ENCODE peak calls at places on chromosomes 1 and 21, in eight cellular contexts. One of them, this sample, is unnamed. For H3K4me1, the result is how much of the 10 kb centered on the place peaks cover.

GRCh38 chr1:180153032-180153431 is 1.6 kb upstream of the QSOX1 start:
- DNase-seq in uterus: no peak
- DNase-seq in adrenal gland: no peak
- DNase-seq in Peyer's patch: no peak
- DNase-seq in stomach: no peak
- DNase-seq in endothelial cell of umbilical vein: no peak
- DNase-seq in IMR-90: no peak
- DNase-seq in A549: no peak
- DNase-seq in this sample: no peak

GRCh38 chr1:112464501-112464900 is 44.3 kb upstream of the WNT2B start:
- DNase-seq in stomach: no peak
- DNase-seq in uterus: no peak
- DNase-seq in A549: no peak
- DNase-seq in IMR-90: no peak
- DNase-seq in endothelial cell of umbilical vein: peak
- DNase-seq in adrenal gland: no peak
- DNase-seq in Peyer's patch: no peak
- DNase-seq in this sample: no peak

GRCh38 chr1:248585266-248585665 is 10.7 kb upstream of the OR2T34 start:
- DNase-seq in endothelial cell of umbilical vein: no peak
- DNase-seq in A549: no peak
- DNase-seq in Peyer's patch: no peak
- DNase-seq in adrenal gland: no peak
- DNase-seq in uterus: no peak
- DNase-seq in stomach: no peak
- DNase-seq in IMR-90: no peak
- DNase-seq in this sample: no peak

GRCh38 chr1:218664385-218665170 is 319.4 kb downstream of the TGFB2 start:
- DNase-seq in A549: peak
- DNase-seq in IMR-90: peak
- DNase-seq in uterus: no peak
- DNase-seq in stomach: no peak
- DNase-seq in endothelial cell of umbilical vein: peak
- DNase-seq in Peyer's patch: no peak
- DNase-seq in adrenal gland: no peak
- DNase-seq in this sample: no peak

GRCh38 chr21:14741237-14741636 is 195.1 kb upstream of the SAMSN1 start:
- DNase-seq in stomach: no peak
- DNase-seq in uterus: no peak
- DNase-seq in endothelial cell of umbilical vein: no peak
- DNase-seq in A549: no peak
- DNase-seq in adrenal gland: no peak
- DNase-seq in Peyer's patch: no peak
- DNase-seq in IMR-90: no peak
- DNase-seq in this sample: peak

GRCh38 chr1:87318806-87319205 is 9.9 kb upstream of the LMO4 start:
- DNase-seq in stomach: no peak
- DNase-seq in endothelial cell of umbilical vein: no peak
- DNase-seq in uterus: no peak
- DNase-seq in A549: no peak
- DNase-seq in Peyer's patch: no peak
- DNase-seq in IMR-90: no peak
- DNase-seq in adrenal gland: no peak
- DNase-seq in this sample: no peak

GRCh38 chr1:81803423-81804103 is 2.8 kb downstream of the ADGRL2 start:
- DNase-seq in Peyer's patch: no peak
- DNase-seq in endothelial cell of umbilical vein: peak
- DNase-seq in stomach: no peak
- DNase-seq in adrenal gland: no peak
- DNase-seq in uterus: no peak
- DNase-seq in A549: peak
- DNase-seq in IMR-90: peak
- DNase-seq in this sample: peak

GRCh38 chr1:89512996-89513395 is 11.6 kb upstream of the LRRC8B start:
- DNase-seq in uterus: no peak
- DNase-seq in adrenal gland: no peak
- DNase-seq in IMR-90: no peak
- DNase-seq in stomach: no peak
- DNase-seq in Peyer's patch: no peak
- DNase-seq in endothelial cell of umbilical vein: no peak
- DNase-seq in A549: no peak
- DNase-seq in this sample: no peak

GRCh38 chr1:245110406-245110805 is 44.4 kb upstream of the KIF26B start:
- DNase-seq in endothelial cell of umbilical vein: no peak
- DNase-seq in Peyer's patch: no peak
- DNase-seq in stomach: no peak
- DNase-seq in adrenal gland: no peak
- DNase-seq in uterus: no peak
- DNase-seq in A549: no peak
- DNase-seq in IMR-90: no peak
- DNase-seq in this sample: no peak

GRCh38 chr1:245108909-245109308 is 45.9 kb upstream of the KIF26B start:
- DNase-seq in stomach: no peak
- DNase-seq in Peyer's patch: no peak
- DNase-seq in A549: no peak
- DNase-seq in IMR-90: no peak
- DNase-seq in uterus: no peak
- DNase-seq in endothelial cell of umbilical vein: no peak
- DNase-seq in adrenal gland: no peak
- DNase-seq in this sample: no peak

GRCh38 chr1:245108251-245108650 is 46.5 kb upstream of the KIF26B start:
- DNase-seq in A549: no peak
- DNase-seq in Peyer's patch: no peak
- DNase-seq in endothelial cell of umbilical vein: no peak
- DNase-seq in uterus: no peak
- DNase-seq in stomach: no peak
- DNase-seq in adrenal gland: no peak
- DNase-seq in IMR-90: no peak
- DNase-seq in this sample: no peak

GRCh38 chr1:245105815-245106410 is 48.9 kb upstream of the KIF26B start:
- DNase-seq in uterus: no peak
- DNase-seq in endothelial cell of umbilical vein: no peak
- DNase-seq in A549: no peak
- DNase-seq in Peyer's patch: no peak
- DNase-seq in adrenal gland: no peak
- DNase-seq in IMR-90: peak
- DNase-seq in stomach: no peak
- DNase-seq in this sample: no peak

GRCh38 chr1:245107776-245108114 is 47.0 kb upstream of the KIF26B start:
- DNase-seq in stomach: no peak
- DNase-seq in Peyer's patch: no peak
- DNase-seq in endothelial cell of umbilical vein: no peak
- DNase-seq in uterus: no peak
- DNase-seq in IMR-90: no peak
- DNase-seq in adrenal gland: no peak
- DNase-seq in A549: no peak
- DNase-seq in this sample: no peak
- H3K4me3 ChIP-seq in stomach: no peak
- H3K4me3 ChIP-seq in Peyer's patch: no peak
- H3K4me3 ChIP-seq in endothelial cell of umbilical vein: no peak
- H3K4me3 ChIP-seq in uterus: no peak
- H3K4me3 ChIP-seq in IMR-90: no peak
- H3K4me3 ChIP-seq in adrenal gland: no peak
- H3K4me3 ChIP-seq in A549: no peak
- H3K4me3 ChIP-seq in this sample: no peak

DNA sequence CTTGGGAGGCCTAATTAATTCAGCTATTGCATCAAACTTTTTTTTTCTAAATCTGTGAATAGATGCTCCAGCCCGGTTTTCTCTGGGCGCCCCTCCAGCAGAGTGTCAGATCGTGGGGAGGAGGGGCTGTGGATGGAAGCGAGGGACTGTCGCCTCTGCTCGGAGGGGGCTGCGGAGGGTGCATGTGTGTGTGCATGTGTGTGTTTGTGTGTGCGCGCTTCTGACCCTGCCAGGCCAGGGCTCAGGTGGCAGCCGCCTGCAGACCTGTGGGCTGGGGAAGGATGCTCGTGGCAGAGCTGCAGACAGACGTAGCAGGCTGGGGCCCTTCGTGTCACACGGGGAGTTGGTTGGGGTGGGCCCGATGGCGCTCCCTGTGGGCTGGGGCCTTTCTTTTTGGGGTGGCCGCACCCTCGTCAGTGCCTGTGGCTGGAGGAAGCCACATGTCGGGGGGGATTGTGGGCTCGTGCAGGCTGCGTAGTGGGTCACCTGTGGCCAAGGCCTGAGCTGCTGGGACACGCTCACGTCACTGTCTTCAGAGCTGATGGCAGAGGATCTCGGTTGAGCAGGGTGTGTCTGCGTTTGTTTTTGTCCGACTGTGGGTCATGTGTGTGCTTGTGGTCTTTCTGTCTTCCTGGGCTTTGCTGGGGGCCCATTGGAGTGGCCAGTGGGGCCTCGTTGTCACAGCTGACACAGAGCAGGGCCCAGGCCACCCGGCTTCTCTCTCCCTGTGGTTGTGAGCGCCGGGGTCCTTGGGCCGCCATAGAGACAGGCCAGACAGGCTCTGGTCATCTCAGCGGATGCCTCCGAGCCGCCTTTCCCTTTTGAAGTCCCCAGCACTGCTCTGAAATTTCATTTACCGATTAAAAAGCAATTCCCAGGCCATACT is 2.9 kb downstream of the SKI start:
- DNase-seq in A549: no peak
- DNase-seq in uterus: peak
- DNase-seq in IMR-90: no peak
- DNase-seq in stomach: no peak
- DNase-seq in endothelial cell of umbilical vein: peak
- DNase-seq in Peyer's patch: peak
- DNase-seq in adrenal gland: no peak
- DNase-seq in this sample: no peak
- H3K4me1 ChIP-seq in A549: half or more
- H3K4me1 ChIP-seq in uterus: under half
- H3K4me1 ChIP-seq in IMR-90: under half
- H3K4me1 ChIP-seq in stomach: half or more
- H3K4me1 ChIP-seq in endothelial cell of umbilical vein: under half
- H3K4me1 ChIP-seq in Peyer's patch: half or more
- H3K4me1 ChIP-seq in adrenal gland: half or more
- H3K4me1 ChIP-seq in this sample: half or more

DNA sequence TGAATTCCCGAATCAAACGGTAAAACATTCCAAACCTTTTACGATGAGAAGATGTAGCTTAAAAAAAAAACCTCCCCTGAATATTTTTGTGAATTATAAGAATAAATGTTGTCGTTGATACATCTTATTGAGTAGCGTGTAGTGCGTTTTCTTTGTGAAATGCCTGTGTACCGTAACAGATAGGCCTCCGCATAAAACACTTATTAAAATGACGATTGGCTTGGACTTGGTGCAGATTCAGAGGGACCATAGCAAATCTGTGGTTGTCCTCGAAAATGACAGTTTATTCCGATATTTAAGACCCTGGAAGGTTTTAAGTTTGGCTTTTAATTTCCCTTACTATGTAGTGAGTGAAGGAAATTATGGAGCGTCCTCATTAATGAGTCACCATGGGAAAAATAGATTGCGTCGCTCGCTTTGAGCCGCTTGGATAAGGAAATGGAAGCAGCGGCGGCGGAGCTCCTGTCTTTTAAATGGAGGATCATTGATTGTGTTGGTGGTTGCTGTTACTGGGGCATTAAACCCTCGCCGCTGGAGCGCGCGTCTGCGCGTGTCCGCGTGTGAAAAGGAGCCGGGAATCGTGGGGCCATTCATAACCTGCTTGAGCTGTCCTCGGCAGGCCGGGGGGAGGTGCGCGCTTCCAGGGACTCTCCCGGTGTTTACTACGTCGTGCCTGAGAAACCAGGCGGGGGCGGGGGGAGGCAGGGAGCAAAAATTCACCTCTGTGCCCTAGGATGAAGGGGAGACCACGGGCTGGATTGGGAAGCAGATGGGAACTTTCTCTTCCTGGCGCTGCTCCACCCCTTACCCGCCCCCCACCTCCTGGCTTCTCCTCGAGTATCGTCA is 1.6 kb downstream of the SPEN start:
- DNase-seq in stomach: peak
- DNase-seq in adrenal gland: peak
- DNase-seq in uterus: peak
- DNase-seq in Peyer's patch: peak
- DNase-seq in A549: peak
- DNase-seq in endothelial cell of umbilical vein: peak
- DNase-seq in IMR-90: peak
- DNase-seq in this sample: peak
- TF ChIP-seq POLR2A in stomach: no peak
- TF ChIP-seq POLR2A in adrenal gland: peak
- TF ChIP-seq POLR2A in uterus: peak
- TF ChIP-seq POLR2A in Peyer's patch: peak
- TF ChIP-seq POLR2A in A549: no peak
- TF ChIP-seq POLR2A in endothelial cell of umbilical vein: peak
- TF ChIP-seq POLR2A in IMR-90: peak
- TF ChIP-seq POLR2A in this sample: peak

GRCh38 chr21:32411366-32412161 is 942 bp upstream of the EVA1C start:
- DNase-seq in adrenal gland: peak
- DNase-seq in uterus: peak
- DNase-seq in IMR-90: peak
- DNase-seq in stomach: peak
- DNase-seq in A549: peak
- DNase-seq in endothelial cell of umbilical vein: peak
- DNase-seq in Peyer's patch: peak
- DNase-seq in this sample: peak

GRCh38 chr21:32412998-32413504 is 545 bp downstream of the EVA1C start:
- DNase-seq in A549: no peak
- DNase-seq in IMR-90: no peak
- DNase-seq in Peyer's patch: peak
- DNase-seq in uterus: peak
- DNase-seq in endothelial cell of umbilical vein: peak
- DNase-seq in adrenal gland: peak
- DNase-seq in stomach: peak
- DNase-seq in this sample: peak

GRCh38 chr21:32410916-32411315 is 1.6 kb upstream of the EVA1C start:
- DNase-seq in adrenal gland: no peak
- DNase-seq in A549: no peak
- DNase-seq in uterus: no peak
- DNase-seq in endothelial cell of umbilical vein: no peak
- DNase-seq in Peyer's patch: no peak
- DNase-seq in IMR-90: no peak
- DNase-seq in stomach: peak
- DNase-seq in this sample: no peak

GRCh38 chr21:32413697-32414578 is 1.4 kb downstream of the EVA1C start:
- DNase-seq in IMR-90: no peak
- DNase-seq in endothelial cell of umbilical vein: peak
- DNase-seq in adrenal gland: no peak
- DNase-seq in Peyer's patch: no peak
- DNase-seq in stomach: no peak
- DNase-seq in A549: no peak
- DNase-seq in uterus: peak
- DNase-seq in this sample: peak

DNA sequence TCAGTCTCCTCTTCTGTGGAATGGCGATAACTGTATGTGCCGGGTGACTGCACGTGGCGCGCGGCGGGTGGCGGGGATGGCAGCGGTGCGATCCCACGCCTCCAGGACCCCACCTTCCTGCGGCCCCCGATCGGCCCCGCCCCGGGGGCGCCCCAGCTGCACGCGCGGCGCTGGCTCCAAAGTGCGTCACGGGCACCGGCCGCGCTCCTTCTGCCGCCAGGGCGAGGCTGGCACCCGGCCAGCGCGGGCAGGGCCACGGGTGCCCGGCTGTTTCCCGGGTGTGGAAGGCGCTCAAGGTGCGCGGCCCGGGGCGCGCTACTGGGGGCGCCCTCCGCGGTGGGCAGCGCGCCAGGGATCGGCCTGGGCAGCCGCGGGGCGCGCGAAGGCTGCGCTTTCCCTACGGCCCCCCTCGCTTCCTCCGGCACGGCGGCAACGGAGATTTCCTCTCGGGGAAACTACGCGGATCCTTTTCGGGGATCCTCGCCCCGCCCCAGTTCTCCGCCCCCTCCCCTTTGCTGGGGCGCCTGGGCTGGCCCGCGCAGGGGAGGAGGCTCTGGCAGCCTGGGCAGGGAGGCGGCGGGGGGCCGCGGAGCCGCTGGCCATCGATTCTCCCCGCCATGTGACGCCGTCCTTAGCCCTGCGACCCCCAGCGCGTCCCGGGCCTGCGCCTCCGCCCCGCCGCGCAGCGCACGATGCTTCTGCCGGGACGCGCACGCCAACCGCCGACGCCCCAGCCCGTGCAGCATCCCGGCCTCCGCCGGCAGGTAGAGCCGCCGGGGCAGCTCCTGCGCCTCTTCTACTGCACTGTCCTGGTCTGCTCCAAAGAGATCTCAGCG is at the start of gene EVA1C:
- DNase-seq in adrenal gland: peak
- DNase-seq in IMR-90: peak
- DNase-seq in stomach: peak
- DNase-seq in Peyer's patch: peak
- DNase-seq in A549: peak
- DNase-seq in uterus: peak
- DNase-seq in endothelial cell of umbilical vein: peak
- DNase-seq in this sample: peak
- H3K4me3 ChIP-seq in adrenal gland: peak
- H3K4me3 ChIP-seq in IMR-90: peak
- H3K4me3 ChIP-seq in stomach: peak
- H3K4me3 ChIP-seq in Peyer's patch: peak
- H3K4me3 ChIP-seq in A549: peak
- H3K4me3 ChIP-seq in uterus: peak
- H3K4me3 ChIP-seq in endothelial cell of umbilical vein: peak
- H3K4me3 ChIP-seq in this sample: peak

This sample was measured in thyroid gland.